ENCODE peak calls at places on chromosomes 3 and 15, in four cellular contexts. One of them, this sample, is unnamed.

GRCh38 chr15:88878720-88879184 is 16.6 kb downstream of the HAPLN3 start:
- DNase-seq in K562: peak; percentile 83
- DNase-seq in HepG2: peak; percentile 37
- DNase-seq in GM12878: no peak
- DNase-seq in this sample: peak; percentile 85

GRCh38 chr3:10511809-10512494 is 6.6 kb upstream of the ATP2B2 start:
- DNase-seq in K562: no peak
- DNase-seq in HepG2: peak; percentile 24
- DNase-seq in GM12878: no peak
- DNase-seq in this sample: no peak

GRCh38 chr3:196639517-196640500 is at the start of gene NRROS:
- DNase-seq in K562: peak; percentile 80
- DNase-seq in HepG2: no peak
- DNase-seq in GM12878: no peak
- DNase-seq in this sample: peak; percentile 48

GRCh38 chr3:123346041-123346440 is 102.8 kb downstream of the ADCY5 start:
- DNase-seq in K562: no peak
- DNase-seq in HepG2: no peak
- DNase-seq in GM12878: no peak
- DNase-seq in this sample: no peak

GRCh38 chr3:13277860-13278531 is 142.1 kb downstream of the NUP210 start:
- DNase-seq in K562: peak; percentile 74
- DNase-seq in HepG2: no peak
- DNase-seq in GM12878: no peak
- DNase-seq in this sample: no peak

GRCh38 chr3:112605285-112605684 is 35.7 kb downstream of the CCDC80 start:
- DNase-seq in K562: no peak
- DNase-seq in HepG2: no peak
- DNase-seq in GM12878: no peak
- DNase-seq in this sample: no peak

GRCh38 chr3:33146791-33147445 is 33.1 kb downstream of the CRTAP start:
- DNase-seq in K562: no peak
- DNase-seq in HepG2: no peak
- DNase-seq in GM12878: no peak
- DNase-seq in this sample: no peak

GRCh38 chr3:11211531-11212300 is 57.4 kb downstream of the HRH1 start:
- DNase-seq in K562: no peak
- DNase-seq in HepG2: no peak
- DNase-seq in GM12878: no peak
- DNase-seq in this sample: no peak

GRCh38 chr3:122094125-122094524 is 39.0 kb downstream of the CD86 start:
- DNase-seq in K562: no peak
- DNase-seq in HepG2: no peak
- DNase-seq in GM12878: peak; percentile 77
- DNase-seq in this sample: no peak

GRCh38 chr15:67914537-67915373 is 74.9 kb upstream of the RNU6-1 start:
- DNase-seq in K562: peak; percentile 59
- DNase-seq in HepG2: peak; percentile 65
- DNase-seq in GM12878: no peak
- DNase-seq in this sample: no peak

GRCh38 chr15:71572452-71573053 is 237.8 kb upstream of the NR2E3 start:
- DNase-seq in K562: no peak
- DNase-seq in HepG2: no peak
- DNase-seq in GM12878: no peak
- DNase-seq in this sample: peak; percentile 16

GRCh38 chr3:5463986-5464385 is 276.5 kb downstream of the EDEM1 start:
- DNase-seq in K562: no peak
- DNase-seq in HepG2: no peak
- DNase-seq in GM12878: no peak
- DNase-seq in this sample: no peak

GRCh38 chr3:48543271-48543866 is 13.2 kb downstream of the PFKFB4 start:
- DNase-seq in K562: no peak
- DNase-seq in HepG2: no peak
- DNase-seq in GM12878: no peak
- DNase-seq in this sample: no peak

GRCh38 chr15:51619331-51620033 is 3.1 kb downstream of the DMXL2 start:
- DNase-seq in K562: no peak
- DNase-seq in HepG2: no peak
- DNase-seq in GM12878: no peak
- DNase-seq in this sample: no peak

GRCh38 chr3:40109641-40110490 is 199.6 kb upstream of the EIF1B start:
- DNase-seq in K562: no peak
- DNase-seq in HepG2: peak; percentile 24
- DNase-seq in GM12878: no peak
- DNase-seq in this sample: no peak

GRCh38 chr3:125512135-125512920 is 7.7 kb downstream of the SNX4 start:
- DNase-seq in K562: no peak
- DNase-seq in HepG2: no peak
- DNase-seq in GM12878: peak; percentile 26
- DNase-seq in this sample: no peak

GRCh38 chr3:178703268-178703975 is 167.2 kb downstream of the KCNMB2 start:
- DNase-seq in K562: no peak
- DNase-seq in HepG2: no peak
- DNase-seq in GM12878: no peak
- DNase-seq in this sample: no peak

GRCh38 chr3:128706171-128706570 is 19.8 kb upstream of the RAB7A start:
- DNase-seq in K562: no peak
- DNase-seq in HepG2: no peak
- DNase-seq in GM12878: no peak
- DNase-seq in this sample: no peak

GRCh38 chr3:116524455-116524854 is 79.2 kb upstream of the LSAMP start:
- DNase-seq in K562: no peak
- DNase-seq in HepG2: no peak
- DNase-seq in GM12878: no peak
- DNase-seq in this sample: no peak

GRCh38 chr3:194067949-194068362 is 68.0 kb upstream of the HES1 start:
- DNase-seq in K562: no peak
- DNase-seq in HepG2: no peak
- DNase-seq in GM12878: no peak
- DNase-seq in this sample: no peak

GRCh38 chr15:77886805-77887448 is 190.6 kb downstream of the TBC1D2B start:
- DNase-seq in K562: no peak
- DNase-seq in HepG2: no peak
- DNase-seq in GM12878: no peak
- DNase-seq in this sample: no peak

GRCh38 chr15:77892335-77892734 is 185.2 kb downstream of the TBC1D2B start:
- DNase-seq in K562: no peak
- DNase-seq in HepG2: no peak
- DNase-seq in GM12878: no peak
- DNase-seq in this sample: no peak

DNA sequence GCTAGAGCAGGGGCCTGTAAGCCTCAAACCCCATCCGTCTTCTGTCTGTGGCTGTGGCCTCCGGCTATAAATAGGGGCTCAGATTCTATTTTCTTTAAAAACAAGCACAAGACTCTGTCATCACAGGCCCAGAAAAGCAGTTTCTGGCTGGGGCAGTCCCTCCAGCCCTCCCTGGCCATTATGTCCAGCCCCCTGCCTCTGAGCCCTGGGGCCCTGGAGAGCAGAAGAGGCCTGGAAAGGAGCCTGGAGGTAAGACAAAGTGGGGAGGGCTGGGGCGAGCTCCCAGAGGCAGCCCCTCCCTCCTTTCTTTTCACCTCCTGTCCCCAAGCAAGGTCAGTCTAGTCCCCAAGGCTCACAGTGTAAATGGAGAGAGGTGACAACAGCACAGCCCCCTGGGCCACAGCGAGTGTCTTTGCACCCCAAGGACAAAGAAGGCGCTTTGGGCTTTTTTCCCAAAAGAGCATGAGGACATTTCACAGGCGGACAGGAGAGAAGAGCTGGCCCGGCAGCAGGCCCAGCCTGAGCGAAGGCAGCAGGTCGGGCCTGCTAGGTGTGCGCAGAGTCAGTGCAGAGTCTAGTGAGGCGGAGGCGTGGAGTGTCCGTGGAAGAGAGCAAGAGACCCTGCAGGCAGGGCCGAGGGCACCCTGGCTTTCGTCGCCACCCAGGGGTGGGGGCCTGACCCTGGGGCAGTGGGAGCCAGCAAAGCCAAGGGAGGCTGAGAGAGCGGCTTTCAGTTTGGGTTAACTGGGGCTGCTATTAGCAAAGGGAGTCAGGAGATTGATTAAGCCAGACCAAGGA is 188.3 kb downstream of the TBC1D2B start:
- DNase-seq in K562: no peak
- DNase-seq in HepG2: no peak
- DNase-seq in GM12878: no peak
- DNase-seq in this sample: no peak
- TF ChIP-seq FOXK2 in K562: no peak
- TF ChIP-seq FOXK2 in HepG2: no peak
- TF ChIP-seq FOXK2 in GM12878: no peak
- TF ChIP-seq FOXK2 in this sample: no peak

GRCh38 chr3:86731501-86731901 is 259.4 kb downstream of the VGLL3 start:
- DNase-seq in K562: no peak
- DNase-seq in HepG2: no peak
- DNase-seq in GM12878: no peak
- DNase-seq in this sample: no peak
- TF ChIP-seq BHLHE40 in K562: no peak
- TF ChIP-seq BHLHE40 in HepG2: no peak
- TF ChIP-seq BHLHE40 in GM12878: no peak
- TF ChIP-seq BHLHE40 in this sample: no peak

DNA sequence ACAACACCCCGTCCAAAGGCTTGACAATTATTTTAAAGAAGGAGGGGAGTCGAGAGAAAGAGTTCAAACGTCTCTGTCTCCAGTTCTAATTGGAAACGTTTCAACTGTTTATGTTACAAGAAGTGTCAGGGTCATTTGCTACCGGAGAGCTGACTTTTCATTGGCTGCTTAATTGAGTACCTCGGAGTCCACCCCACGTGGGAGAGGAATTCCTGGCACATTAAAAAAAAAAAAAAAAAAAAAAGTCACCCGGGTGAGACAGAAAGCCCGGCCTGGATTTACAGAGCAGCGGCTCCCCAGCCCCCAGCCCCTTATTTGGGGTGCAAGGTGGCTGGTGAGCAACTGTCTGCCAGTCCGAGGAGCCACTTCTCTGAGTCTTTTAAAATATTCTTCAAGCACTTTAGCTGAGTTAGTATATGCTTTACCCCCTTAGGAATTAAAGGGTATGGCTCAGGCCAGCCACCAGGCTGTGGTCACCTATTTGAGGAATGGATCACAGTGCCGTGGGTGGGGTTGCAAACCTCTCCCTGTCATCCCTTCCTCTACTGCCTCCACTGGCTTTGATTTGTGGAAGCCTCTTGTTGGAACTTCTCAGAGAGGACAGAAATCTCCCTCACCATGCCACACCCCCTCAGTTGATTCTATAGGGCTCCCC is 3.9 kb upstream of the TLE3 start:
- DNase-seq in K562: peak; percentile 90
- DNase-seq in HepG2: peak; percentile 87
- DNase-seq in GM12878: no peak
- DNase-seq in this sample: peak; percentile 77
- TF ChIP-seq FOXK2 in K562: no peak
- TF ChIP-seq FOXK2 in HepG2: no peak
- TF ChIP-seq FOXK2 in GM12878: no peak
- TF ChIP-seq FOXK2 in this sample: no peak

DNA sequence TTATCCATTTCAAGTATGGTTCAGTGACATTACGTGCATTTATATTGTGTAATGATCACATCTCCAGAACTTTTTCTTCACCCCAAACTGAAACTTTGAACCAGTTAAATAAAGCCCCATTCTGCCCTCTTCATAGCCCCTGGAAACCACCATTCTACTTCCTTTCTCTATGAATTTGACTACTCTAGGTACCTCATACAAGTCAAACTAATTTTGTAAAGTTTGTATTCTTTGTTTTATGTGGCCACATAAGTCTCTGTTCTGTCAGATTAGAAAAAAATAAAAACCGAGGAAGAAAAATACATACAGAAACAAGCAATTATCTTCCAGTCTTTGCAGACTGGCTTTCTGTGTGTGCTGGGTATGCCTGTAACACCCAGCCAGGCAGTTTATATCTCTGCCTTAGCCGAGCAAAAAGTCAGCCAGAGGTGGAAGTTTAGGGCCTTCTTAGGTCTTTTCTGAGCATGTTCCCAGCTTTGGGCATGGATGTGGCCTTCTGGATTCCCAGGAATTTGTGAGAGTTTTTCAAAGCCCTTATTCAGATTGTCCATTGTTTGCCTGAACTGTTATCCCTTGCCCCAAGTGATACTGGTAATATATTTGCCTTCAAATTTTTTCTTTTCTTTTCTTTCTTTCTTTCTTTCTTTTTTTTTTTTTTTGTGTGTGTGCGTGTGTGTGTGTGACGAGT is 6.0 kb upstream of the GRAMD1C start:
- DNase-seq in K562: no peak
- DNase-seq in HepG2: peak; percentile 42
- DNase-seq in GM12878: peak; percentile 47
- DNase-seq in this sample: no peak
- TF ChIP-seq BHLHE40 in K562: no peak
- TF ChIP-seq BHLHE40 in HepG2: no peak
- TF ChIP-seq BHLHE40 in GM12878: no peak
- TF ChIP-seq BHLHE40 in this sample: no peak

DNA sequence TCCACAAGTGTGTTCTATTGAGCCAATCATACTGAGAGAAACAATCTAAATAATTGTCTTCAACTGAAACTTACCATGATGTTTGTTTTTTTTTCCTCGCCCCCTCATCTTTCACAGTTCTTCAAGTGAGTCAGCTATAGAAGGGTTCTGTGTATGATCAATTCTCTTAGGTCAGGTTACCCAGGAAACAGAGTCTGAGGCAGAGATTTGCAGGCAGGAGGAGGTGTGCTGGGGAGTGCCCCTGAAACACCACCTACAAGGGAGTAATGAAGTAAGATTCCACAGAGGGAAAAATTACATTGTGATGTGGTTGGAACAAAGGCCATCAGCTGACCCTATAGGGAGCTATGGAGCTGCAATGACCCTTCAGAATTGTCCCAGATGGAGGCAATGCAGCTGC is 142.1 kb upstream of the CNTN3 start:
- DNase-seq in K562: no peak
- DNase-seq in HepG2: no peak
- DNase-seq in GM12878: no peak
- DNase-seq in this sample: no peak
- TF ChIP-seq FOXK2 in K562: no peak
- TF ChIP-seq FOXK2 in HepG2: no peak
- TF ChIP-seq FOXK2 in GM12878: no peak
- TF ChIP-seq FOXK2 in this sample: no peak

DNA sequence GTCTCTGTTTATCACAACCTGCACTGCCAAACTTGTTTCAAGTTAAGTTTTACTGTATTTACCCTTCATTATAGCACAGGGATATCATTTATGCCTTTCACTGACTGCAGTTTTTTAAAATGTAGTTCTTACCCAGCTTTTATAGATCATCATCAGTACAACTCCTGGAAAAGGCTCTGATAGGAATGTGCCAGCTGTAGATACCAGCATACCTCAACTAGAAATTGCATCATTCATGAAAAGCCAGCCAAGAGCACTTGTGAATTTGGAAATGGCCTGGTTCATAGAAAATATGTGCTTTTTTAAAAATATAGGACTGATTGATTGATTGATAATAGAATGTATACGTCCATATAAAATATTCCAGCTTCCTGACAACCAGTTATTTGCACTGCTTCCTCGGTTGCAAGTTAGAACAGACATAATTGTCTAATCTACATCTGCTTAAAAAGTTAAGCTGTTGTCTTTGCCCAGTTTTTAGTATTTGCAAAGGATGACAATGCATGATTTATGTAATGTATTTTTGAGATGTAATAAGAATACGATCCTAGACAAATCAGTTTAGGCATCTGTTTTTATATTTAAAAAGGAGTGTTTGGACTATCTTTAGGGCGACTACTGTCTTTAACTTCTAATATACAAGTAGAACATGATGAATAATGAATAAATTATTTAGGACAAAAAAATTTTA is 58.5 kb downstream of the DCUN1D1 start:
- DNase-seq in K562: no peak
- DNase-seq in HepG2: no peak
- DNase-seq in GM12878: no peak
- DNase-seq in this sample: no peak
- TF ChIP-seq BHLHE40 in K562: no peak
- TF ChIP-seq BHLHE40 in HepG2: no peak
- TF ChIP-seq BHLHE40 in GM12878: no peak
- TF ChIP-seq BHLHE40 in this sample: no peak